ENCODE peak calls at places on chromosomes 6 and 20, in four cellular contexts. One of them, this sample, is unnamed.

GRCh38 chr6:19734061-19734460 is 103.1 kb upstream of the ID4 start:
- DNase-seq in fibroblast of lung: no peak
- DNase-seq in suprapubic skin: no peak
- DNase-seq in AG10803: no peak
- DNase-seq in this sample: no peak

GRCh38 chr6:1381397-1382330 is 7.7 kb upstream of the FOXF2 start:
- DNase-seq in fibroblast of lung: no peak
- DNase-seq in suprapubic skin: peak
- DNase-seq in AG10803: no peak
- DNase-seq in this sample: no peak

GRCh38 chr6:92810913-92811312 is 608.4 kb downstream of the EPHA7 start:
- DNase-seq in fibroblast of lung: peak
- DNase-seq in suprapubic skin: no peak
- DNase-seq in AG10803: no peak
- DNase-seq in this sample: no peak

GRCh38 chr6:46772754-46773153 is 20.4 kb upstream of the MEP1A start:
- DNase-seq in fibroblast of lung: no peak
- DNase-seq in suprapubic skin: no peak
- DNase-seq in AG10803: no peak
- DNase-seq in this sample: no peak

GRCh38 chr6:335572-335971 is 43.3 kb downstream of the DUSP22 start:
- DNase-seq in fibroblast of lung: no peak
- DNase-seq in suprapubic skin: no peak
- DNase-seq in AG10803: no peak
- DNase-seq in this sample: no peak

GRCh38 chr20:23327617-23328333 is 22.8 kb upstream of the NXT1 start:
- DNase-seq in fibroblast of lung: no peak
- DNase-seq in suprapubic skin: no peak
- DNase-seq in AG10803: no peak
- DNase-seq in this sample: no peak

GRCh38 chr6:95690328-95690727 is 113.0 kb downstream of the MANEA start:
- DNase-seq in fibroblast of lung: no peak
- DNase-seq in suprapubic skin: no peak
- DNase-seq in AG10803: no peak
- DNase-seq in this sample: no peak

GRCh38 chr6:25192562-25192961 is 86.6 kb upstream of the CARMIL1 start:
- DNase-seq in fibroblast of lung: peak
- DNase-seq in suprapubic skin: no peak
- DNase-seq in AG10803: peak
- DNase-seq in this sample: no peak

GRCh38 chr20:21357851-21358250 is 39.5 kb downstream of the NKX2-4 start:
- DNase-seq in fibroblast of lung: no peak
- DNase-seq in suprapubic skin: no peak
- DNase-seq in AG10803: no peak
- DNase-seq in this sample: no peak

GRCh38 chr6:47700051-47700450 is 1.7 kb downstream of the ADGRF4 start:
- DNase-seq in fibroblast of lung: peak
- DNase-seq in suprapubic skin: no peak
- DNase-seq in AG10803: peak
- DNase-seq in this sample: no peak

GRCh38 chr6:160274846-160275510 is 16.4 kb upstream of the SLC22A2 start:
- DNase-seq in fibroblast of lung: no peak
- DNase-seq in suprapubic skin: no peak
- DNase-seq in AG10803: no peak
- DNase-seq in this sample: no peak

GRCh38 chr6:19554356-19555225 is 282.6 kb upstream of the ID4 start:
- DNase-seq in fibroblast of lung: peak
- DNase-seq in suprapubic skin: no peak
- DNase-seq in AG10803: peak
- DNase-seq in this sample: no peak

GRCh38 chr20:22623211-22623610 is 38.8 kb upstream of the FOXA2 start:
- DNase-seq in fibroblast of lung: no peak
- DNase-seq in suprapubic skin: no peak
- DNase-seq in AG10803: no peak
- DNase-seq in this sample: no peak

GRCh38 chr20:57993738-57994431 is 234.6 kb downstream of the ANKRD60 start:
- DNase-seq in fibroblast of lung: peak
- DNase-seq in suprapubic skin: no peak
- DNase-seq in AG10803: peak
- DNase-seq in this sample: no peak

GRCh38 chr6:20868397-20869185 is 334.3 kb downstream of the CDKAL1 start:
- DNase-seq in fibroblast of lung: no peak
- DNase-seq in suprapubic skin: no peak
- DNase-seq in AG10803: no peak
- DNase-seq in this sample: no peak

GRCh38 chr6:43052842-43053544 is 658 bp downstream of the CUL7 start:
- DNase-seq in fibroblast of lung: peak
- DNase-seq in suprapubic skin: no peak
- DNase-seq in AG10803: no peak
- DNase-seq in this sample: no peak

GRCh38 chr20:36154696-36155628 is at the start of gene EPB41L1:
- DNase-seq in fibroblast of lung: no peak
- DNase-seq in suprapubic skin: peak
- DNase-seq in AG10803: no peak
- DNase-seq in this sample: no peak

GRCh38 chr6:121590941-121591340 is 155.5 kb downstream of the GJA1 start:
- DNase-seq in fibroblast of lung: no peak
- DNase-seq in suprapubic skin: no peak
- DNase-seq in AG10803: no peak
- DNase-seq in this sample: no peak

GRCh38 chr6:151869345-151869744 is 61.9 kb downstream of the ESR1 start:
- DNase-seq in fibroblast of lung: no peak
- DNase-seq in suprapubic skin: no peak
- DNase-seq in AG10803: peak
- DNase-seq in this sample: peak

GRCh38 chr20:46011631-46012482 is 3.1 kb downstream of the MMP9 start:
- DNase-seq in fibroblast of lung: peak
- DNase-seq in suprapubic skin: peak
- DNase-seq in AG10803: peak
- DNase-seq in this sample: no peak

DNA sequence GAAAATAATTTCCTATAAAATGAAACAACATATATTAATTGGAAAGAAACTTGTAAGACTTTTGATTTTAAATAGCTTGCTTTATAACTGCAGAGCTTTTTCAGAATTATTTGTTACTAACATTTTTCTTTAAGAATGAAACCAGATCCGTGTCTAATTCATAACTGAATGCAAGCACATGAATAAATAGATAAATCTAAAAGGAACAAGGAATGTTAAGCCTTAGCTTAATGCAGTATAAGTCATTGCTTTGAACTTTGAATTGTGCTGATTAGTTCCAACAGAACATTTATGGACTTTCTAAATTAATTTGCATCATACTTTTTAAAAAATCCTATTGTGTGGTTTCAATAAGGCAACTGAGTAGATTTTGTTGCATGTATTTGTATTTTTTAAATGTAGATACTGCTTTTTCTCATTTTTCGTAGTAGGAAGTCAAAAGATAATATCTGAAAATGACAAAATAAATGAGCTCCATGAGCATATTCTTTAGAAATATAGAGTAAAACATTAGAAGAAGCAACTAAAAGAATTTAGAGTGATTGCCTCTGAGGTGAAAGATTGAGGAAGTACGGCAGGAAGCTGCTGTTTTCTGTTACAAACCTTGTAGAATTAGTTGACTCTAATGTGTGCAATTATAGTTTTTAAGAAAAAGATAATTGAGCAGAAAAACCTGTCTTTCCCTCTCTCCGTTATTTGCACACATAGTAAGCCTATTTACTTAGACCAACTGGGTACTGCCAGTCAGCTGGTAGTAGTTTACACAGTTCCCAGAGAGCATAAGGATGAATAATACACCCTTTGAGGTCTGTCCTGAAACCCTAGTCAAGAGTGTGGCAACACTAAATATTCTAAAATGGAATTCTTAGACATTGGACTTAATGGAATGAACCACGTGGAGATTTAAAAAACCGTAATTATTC is 32.6 kb upstream of the SLC35D3 start:
- DNase-seq in fibroblast of lung: no peak
- DNase-seq in suprapubic skin: no peak
- DNase-seq in AG10803: no peak
- DNase-seq in this sample: no peak
- H3K4me3 ChIP-seq in fibroblast of lung: no peak
- H3K4me3 ChIP-seq in suprapubic skin: no peak
- H3K4me3 ChIP-seq in AG10803: no peak
- H3K4me3 ChIP-seq in this sample: no peak

GRCh38 chr6:30164714-30165113 is 1.4 kb downstream of the TRIM15 start:
- DNase-seq in fibroblast of lung: no peak
- DNase-seq in suprapubic skin: no peak
- DNase-seq in AG10803: no peak
- DNase-seq in this sample: no peak
- H3K4me3 ChIP-seq in fibroblast of lung: no peak
- H3K4me3 ChIP-seq in suprapubic skin: no peak
- H3K4me3 ChIP-seq in AG10803: no peak
- H3K4me3 ChIP-seq in this sample: no peak

GRCh38 chr6:36840471-36841461 is 1.5 kb upstream of the CPNE5 start:
- DNase-seq in fibroblast of lung: no peak
- DNase-seq in suprapubic skin: no peak
- DNase-seq in AG10803: no peak
- DNase-seq in this sample: no peak

GRCh38 chr6:36841756-36842155 is 2.5 kb upstream of the CPNE5 start:
- DNase-seq in fibroblast of lung: no peak
- DNase-seq in suprapubic skin: no peak
- DNase-seq in AG10803: no peak
- DNase-seq in this sample: no peak

GRCh38 chr6:36845233-36845632 is 6.0 kb upstream of the CPNE5 start:
- DNase-seq in fibroblast of lung: no peak
- DNase-seq in suprapubic skin: no peak
- DNase-seq in AG10803: no peak
- DNase-seq in this sample: no peak

GRCh38 chr6:36844232-36845170 is 5.3 kb upstream of the CPNE5 start:
- DNase-seq in fibroblast of lung: no peak
- DNase-seq in suprapubic skin: no peak
- DNase-seq in AG10803: no peak
- DNase-seq in this sample: no peak

DNA sequence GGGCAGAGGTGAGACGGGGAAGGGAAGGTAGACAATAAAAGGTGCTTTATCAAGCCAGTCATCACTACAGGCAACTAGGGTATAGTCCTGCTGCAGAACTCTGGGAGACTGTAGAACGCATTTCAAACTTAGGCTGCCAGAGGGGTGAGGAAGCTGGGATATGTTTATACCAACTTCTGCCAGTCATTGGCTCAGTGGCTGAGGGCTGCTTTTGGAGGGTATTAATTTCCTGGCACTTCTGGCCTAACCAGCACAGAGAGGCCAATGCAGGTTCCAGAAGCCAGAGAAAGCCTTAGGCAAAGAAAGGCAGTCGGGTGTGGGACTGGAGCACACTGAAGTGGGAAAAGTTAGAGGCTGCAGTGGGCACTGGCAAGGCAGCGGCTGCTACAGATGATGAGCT is 3.9 kb upstream of the CPNE5 start:
- DNase-seq in fibroblast of lung: no peak
- DNase-seq in suprapubic skin: no peak
- DNase-seq in AG10803: no peak
- DNase-seq in this sample: no peak
- H3K4me3 ChIP-seq in fibroblast of lung: no peak
- H3K4me3 ChIP-seq in suprapubic skin: no peak
- H3K4me3 ChIP-seq in AG10803: no peak
- H3K4me3 ChIP-seq in this sample: no peak

DNA sequence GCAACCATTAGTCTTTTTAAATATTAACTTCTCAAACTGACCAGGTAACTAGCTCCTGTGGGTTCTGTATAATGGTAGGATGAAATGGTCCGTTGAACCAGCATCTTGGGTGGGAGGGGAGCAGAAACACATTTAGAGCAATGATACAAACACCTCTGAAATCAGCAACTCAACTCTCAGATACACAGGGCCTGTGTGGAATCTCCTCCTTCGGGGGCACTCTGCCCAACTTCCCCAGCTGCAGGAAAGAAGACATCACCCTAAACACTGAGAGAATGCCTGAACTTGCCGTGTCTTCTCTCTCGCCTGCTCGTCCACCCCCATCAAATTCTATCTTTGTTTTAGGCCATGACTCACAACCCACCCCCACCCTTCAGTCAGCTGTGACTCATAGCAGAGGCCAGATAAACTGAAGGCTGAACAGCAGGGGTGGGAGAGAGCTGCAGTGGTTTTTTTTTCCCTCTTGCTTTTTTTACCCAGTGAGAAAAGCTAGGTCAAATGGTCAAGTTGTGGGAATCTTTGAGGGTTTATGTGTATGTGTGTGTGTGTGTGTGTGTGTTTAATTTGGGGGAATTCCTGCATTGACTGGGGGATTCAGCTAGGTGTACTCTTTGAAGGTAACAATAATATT is 593.4 kb upstream of the JAG1 start:
- DNase-seq in fibroblast of lung: peak
- DNase-seq in suprapubic skin: no peak
- DNase-seq in AG10803: peak
- DNase-seq in this sample: peak
- H3K4me3 ChIP-seq in fibroblast of lung: no peak
- H3K4me3 ChIP-seq in suprapubic skin: no peak
- H3K4me3 ChIP-seq in AG10803: no peak
- H3K4me3 ChIP-seq in this sample: no peak

GRCh38 chr6:44858998-44859397 is 469.1 kb upstream of the RUNX2 start:
- DNase-seq in fibroblast of lung: no peak
- DNase-seq in suprapubic skin: no peak
- DNase-seq in AG10803: peak
- DNase-seq in this sample: no peak
- H3K4me3 ChIP-seq in fibroblast of lung: no peak
- H3K4me3 ChIP-seq in suprapubic skin: no peak
- H3K4me3 ChIP-seq in AG10803: no peak
- H3K4me3 ChIP-seq in this sample: no peak

This sample was measured in skeletal muscle cell.